ENCODE peak calls at places on chromosome 6, in ten cellular contexts. One of them, this sample, is unnamed.

GRCh38 chr6:56949261-56949660 is 5.6 kb upstream of the BEND6 start:
- DNase-seq in HL-60: no peak
- DNase-seq in NCI-H1694 treated with DMSO at 0.1 percent for 48 hours: no peak
- DNase-seq in T follicular helper cell: no peak
- DNase-seq in spleen: no peak
- DNase-seq in heart right ventricle: no peak
- DNase-seq in A172: no peak
- DNase-seq in caudate nucleus: no peak
- DNase-seq in stimulated activated CD8-positive, alpha-beta memory T cell treated with anti-CD3 and anti-CD28 coated beads, Interleukin-12 subunit alpha, Interleukin-12 subunit beta, amount 100 ng/mL, for 4 hours: no peak
- DNase-seq in stimulated activated CD4-positive, alpha-beta T cell treated with anti-CD3 and anti-CD28 coated beads, Interleukin-1b, Interleukin-23, amount 100 ng/mL, for 1 hour: no peak
- DNase-seq in this sample: no peak

GRCh38 chr6:17448165-17448564 is 54.8 kb downstream of the CAP2 start:
- DNase-seq in T follicular helper cell: no peak
- DNase-seq in spleen: no peak
- DNase-seq in caudate nucleus: no peak
- DNase-seq in stimulated activated CD8-positive, alpha-beta memory T cell treated with anti-CD3 and anti-CD28 coated beads, Interleukin-12 subunit alpha, Interleukin-12 subunit beta, amount 100 ng/mL, for 4 hours: no peak
- DNase-seq in heart right ventricle: no peak
- DNase-seq in A172: no peak
- DNase-seq in HL-60: no peak
- DNase-seq in stimulated activated CD4-positive, alpha-beta T cell treated with anti-CD3 and anti-CD28 coated beads, Interleukin-1b, Interleukin-23, amount 100 ng/mL, for 1 hour: no peak
- DNase-seq in NCI-H1694 treated with DMSO at 0.1 percent for 48 hours: no peak
- DNase-seq in this sample: no peak

GRCh38 chr6:147156799-147157382 is 47.3 kb upstream of the STXBP5 start:
- DNase-seq in NCI-H1694 treated with DMSO at 0.1 percent for 48 hours: no peak
- DNase-seq in stimulated activated CD8-positive, alpha-beta memory T cell treated with anti-CD3 and anti-CD28 coated beads, Interleukin-12 subunit alpha, Interleukin-12 subunit beta, amount 100 ng/mL, for 4 hours: no peak
- DNase-seq in stimulated activated CD4-positive, alpha-beta T cell treated with anti-CD3 and anti-CD28 coated beads, Interleukin-1b, Interleukin-23, amount 100 ng/mL, for 1 hour: no peak
- DNase-seq in HL-60: no peak
- DNase-seq in heart right ventricle: no peak
- DNase-seq in A172: peak
- DNase-seq in T follicular helper cell: no peak
- DNase-seq in spleen: no peak
- DNase-seq in caudate nucleus: no peak
- DNase-seq in this sample: no peak

GRCh38 chr6:169965657-169966311 is 214.4 kb downstream of the ERMARD start:
- DNase-seq in stimulated activated CD8-positive, alpha-beta memory T cell treated with anti-CD3 and anti-CD28 coated beads, Interleukin-12 subunit alpha, Interleukin-12 subunit beta, amount 100 ng/mL, for 4 hours: no peak
- DNase-seq in NCI-H1694 treated with DMSO at 0.1 percent for 48 hours: no peak
- DNase-seq in A172: no peak
- DNase-seq in spleen: peak
- DNase-seq in caudate nucleus: no peak
- DNase-seq in heart right ventricle: peak
- DNase-seq in HL-60: no peak
- DNase-seq in stimulated activated CD4-positive, alpha-beta T cell treated with anti-CD3 and anti-CD28 coated beads, Interleukin-1b, Interleukin-23, amount 100 ng/mL, for 1 hour: no peak
- DNase-seq in T follicular helper cell: no peak
- DNase-seq in this sample: no peak

GRCh38 chr6:19968201-19968600 is 131.0 kb downstream of the ID4 start:
- DNase-seq in A172: no peak
- DNase-seq in stimulated activated CD8-positive, alpha-beta memory T cell treated with anti-CD3 and anti-CD28 coated beads, Interleukin-12 subunit alpha, Interleukin-12 subunit beta, amount 100 ng/mL, for 4 hours: no peak
- DNase-seq in stimulated activated CD4-positive, alpha-beta T cell treated with anti-CD3 and anti-CD28 coated beads, Interleukin-1b, Interleukin-23, amount 100 ng/mL, for 1 hour: no peak
- DNase-seq in NCI-H1694 treated with DMSO at 0.1 percent for 48 hours: no peak
- DNase-seq in caudate nucleus: no peak
- DNase-seq in HL-60: no peak
- DNase-seq in spleen: no peak
- DNase-seq in heart right ventricle: no peak
- DNase-seq in T follicular helper cell: no peak
- DNase-seq in this sample: no peak

GRCh38 chr6:109660526-109660925 is 30.5 kb downstream of the AK9 start:
- DNase-seq in stimulated activated CD8-positive, alpha-beta memory T cell treated with anti-CD3 and anti-CD28 coated beads, Interleukin-12 subunit alpha, Interleukin-12 subunit beta, amount 100 ng/mL, for 4 hours: no peak
- DNase-seq in stimulated activated CD4-positive, alpha-beta T cell treated with anti-CD3 and anti-CD28 coated beads, Interleukin-1b, Interleukin-23, amount 100 ng/mL, for 1 hour: no peak
- DNase-seq in caudate nucleus: no peak
- DNase-seq in A172: peak
- DNase-seq in T follicular helper cell: no peak
- DNase-seq in NCI-H1694 treated with DMSO at 0.1 percent for 48 hours: no peak
- DNase-seq in spleen: no peak
- DNase-seq in heart right ventricle: no peak
- DNase-seq in HL-60: no peak
- DNase-seq in this sample: no peak

GRCh38 chr6:113622254-113622653 is 234.9 kb upstream of the MARCKS start:
- DNase-seq in stimulated activated CD8-positive, alpha-beta memory T cell treated with anti-CD3 and anti-CD28 coated beads, Interleukin-12 subunit alpha, Interleukin-12 subunit beta, amount 100 ng/mL, for 4 hours: no peak
- DNase-seq in A172: no peak
- DNase-seq in heart right ventricle: no peak
- DNase-seq in caudate nucleus: no peak
- DNase-seq in stimulated activated CD4-positive, alpha-beta T cell treated with anti-CD3 and anti-CD28 coated beads, Interleukin-1b, Interleukin-23, amount 100 ng/mL, for 1 hour: no peak
- DNase-seq in spleen: no peak
- DNase-seq in NCI-H1694 treated with DMSO at 0.1 percent for 48 hours: no peak
- DNase-seq in T follicular helper cell: no peak
- DNase-seq in HL-60: no peak
- DNase-seq in this sample: no peak

GRCh38 chr6:145964948-145965366 is 799 bp upstream of the SHPRH start:
- DNase-seq in A172: peak
- DNase-seq in stimulated activated CD4-positive, alpha-beta T cell treated with anti-CD3 and anti-CD28 coated beads, Interleukin-1b, Interleukin-23, amount 100 ng/mL, for 1 hour: no peak
- DNase-seq in spleen: no peak
- DNase-seq in stimulated activated CD8-positive, alpha-beta memory T cell treated with anti-CD3 and anti-CD28 coated beads, Interleukin-12 subunit alpha, Interleukin-12 subunit beta, amount 100 ng/mL, for 4 hours: no peak
- DNase-seq in NCI-H1694 treated with DMSO at 0.1 percent for 48 hours: no peak
- DNase-seq in heart right ventricle: no peak
- DNase-seq in T follicular helper cell: no peak
- DNase-seq in HL-60: peak
- DNase-seq in caudate nucleus: no peak
- DNase-seq in this sample: no peak

GRCh38 chr6:145813285-145814034 is 1.1 kb downstream of the FBXO30 start:
- DNase-seq in A172: peak
- DNase-seq in stimulated activated CD4-positive, alpha-beta T cell treated with anti-CD3 and anti-CD28 coated beads, Interleukin-1b, Interleukin-23, amount 100 ng/mL, for 1 hour: no peak
- DNase-seq in caudate nucleus: no peak
- DNase-seq in spleen: no peak
- DNase-seq in HL-60: no peak
- DNase-seq in NCI-H1694 treated with DMSO at 0.1 percent for 48 hours: peak
- DNase-seq in T follicular helper cell: no peak
- DNase-seq in stimulated activated CD8-positive, alpha-beta memory T cell treated with anti-CD3 and anti-CD28 coated beads, Interleukin-12 subunit alpha, Interleukin-12 subunit beta, amount 100 ng/mL, for 4 hours: no peak
- DNase-seq in heart right ventricle: no peak
- DNase-seq in this sample: no peak

GRCh38 chr6:157219201-157220200 is 103.8 kb downstream of the TMEM242 start:
- DNase-seq in T follicular helper cell: no peak
- DNase-seq in spleen: peak
- DNase-seq in A172: peak
- DNase-seq in stimulated activated CD4-positive, alpha-beta T cell treated with anti-CD3 and anti-CD28 coated beads, Interleukin-1b, Interleukin-23, amount 100 ng/mL, for 1 hour: no peak
- DNase-seq in NCI-H1694 treated with DMSO at 0.1 percent for 48 hours: no peak
- DNase-seq in caudate nucleus: no peak
- DNase-seq in stimulated activated CD8-positive, alpha-beta memory T cell treated with anti-CD3 and anti-CD28 coated beads, Interleukin-12 subunit alpha, Interleukin-12 subunit beta, amount 100 ng/mL, for 4 hours: no peak
- DNase-seq in heart right ventricle: no peak
- DNase-seq in HL-60: no peak
- DNase-seq in this sample: no peak

GRCh38 chr6:30842754-30843610 is 41.3 kb upstream of the DDR1 start:
- DNase-seq in heart right ventricle: no peak
- DNase-seq in NCI-H1694 treated with DMSO at 0.1 percent for 48 hours: no peak
- DNase-seq in T follicular helper cell: no peak
- DNase-seq in spleen: no peak
- DNase-seq in caudate nucleus: no peak
- DNase-seq in A172: no peak
- DNase-seq in stimulated activated CD4-positive, alpha-beta T cell treated with anti-CD3 and anti-CD28 coated beads, Interleukin-1b, Interleukin-23, amount 100 ng/mL, for 1 hour: no peak
- DNase-seq in stimulated activated CD8-positive, alpha-beta memory T cell treated with anti-CD3 and anti-CD28 coated beads, Interleukin-12 subunit alpha, Interleukin-12 subunit beta, amount 100 ng/mL, for 4 hours: no peak
- DNase-seq in HL-60: no peak
- DNase-seq in this sample: no peak

GRCh38 chr6:41634657-41635056 is 3.6 kb upstream of the MDFI start:
- DNase-seq in T follicular helper cell: no peak
- DNase-seq in stimulated activated CD4-positive, alpha-beta T cell treated with anti-CD3 and anti-CD28 coated beads, Interleukin-1b, Interleukin-23, amount 100 ng/mL, for 1 hour: no peak
- DNase-seq in stimulated activated CD8-positive, alpha-beta memory T cell treated with anti-CD3 and anti-CD28 coated beads, Interleukin-12 subunit alpha, Interleukin-12 subunit beta, amount 100 ng/mL, for 4 hours: no peak
- DNase-seq in HL-60: no peak
- DNase-seq in spleen: peak
- DNase-seq in NCI-H1694 treated with DMSO at 0.1 percent for 48 hours: no peak
- DNase-seq in caudate nucleus: peak
- DNase-seq in A172: no peak
- DNase-seq in heart right ventricle: no peak
- DNase-seq in this sample: no peak

GRCh38 chr6:111789593-111789992 is 83.7 kb downstream of the FYN start:
- DNase-seq in caudate nucleus: no peak
- DNase-seq in stimulated activated CD4-positive, alpha-beta T cell treated with anti-CD3 and anti-CD28 coated beads, Interleukin-1b, Interleukin-23, amount 100 ng/mL, for 1 hour: no peak
- DNase-seq in A172: no peak
- DNase-seq in heart right ventricle: no peak
- DNase-seq in T follicular helper cell: no peak
- DNase-seq in spleen: no peak
- DNase-seq in NCI-H1694 treated with DMSO at 0.1 percent for 48 hours: no peak
- DNase-seq in stimulated activated CD8-positive, alpha-beta memory T cell treated with anti-CD3 and anti-CD28 coated beads, Interleukin-12 subunit alpha, Interleukin-12 subunit beta, amount 100 ng/mL, for 4 hours: no peak
- DNase-seq in HL-60: no peak
- DNase-seq in this sample: no peak

GRCh38 chr6:158029668-158030230 is 48.1 kb downstream of the SYNJ2 start:
- DNase-seq in T follicular helper cell: no peak
- DNase-seq in heart right ventricle: no peak
- DNase-seq in caudate nucleus: no peak
- DNase-seq in A172: no peak
- DNase-seq in stimulated activated CD4-positive, alpha-beta T cell treated with anti-CD3 and anti-CD28 coated beads, Interleukin-1b, Interleukin-23, amount 100 ng/mL, for 1 hour: no peak
- DNase-seq in spleen: peak
- DNase-seq in NCI-H1694 treated with DMSO at 0.1 percent for 48 hours: no peak
- DNase-seq in stimulated activated CD8-positive, alpha-beta memory T cell treated with anti-CD3 and anti-CD28 coated beads, Interleukin-12 subunit alpha, Interleukin-12 subunit beta, amount 100 ng/mL, for 4 hours: no peak
- DNase-seq in HL-60: no peak
- DNase-seq in this sample: no peak

GRCh38 chr6:40328376-40328987 is 258.7 kb downstream of the LRFN2 start:
- DNase-seq in A172: peak
- DNase-seq in stimulated activated CD8-positive, alpha-beta memory T cell treated with anti-CD3 and anti-CD28 coated beads, Interleukin-12 subunit alpha, Interleukin-12 subunit beta, amount 100 ng/mL, for 4 hours: no peak
- DNase-seq in caudate nucleus: no peak
- DNase-seq in stimulated activated CD4-positive, alpha-beta T cell treated with anti-CD3 and anti-CD28 coated beads, Interleukin-1b, Interleukin-23, amount 100 ng/mL, for 1 hour: no peak
- DNase-seq in HL-60: no peak
- DNase-seq in spleen: no peak
- DNase-seq in T follicular helper cell: no peak
- DNase-seq in heart right ventricle: no peak
- DNase-seq in NCI-H1694 treated with DMSO at 0.1 percent for 48 hours: peak
- DNase-seq in this sample: no peak

GRCh38 chr6:136860043-136860442 is 37.7 kb downstream of the PEX7 start:
- DNase-seq in HL-60: no peak
- DNase-seq in spleen: no peak
- DNase-seq in NCI-H1694 treated with DMSO at 0.1 percent for 48 hours: no peak
- DNase-seq in caudate nucleus: no peak
- DNase-seq in heart right ventricle: no peak
- DNase-seq in stimulated activated CD8-positive, alpha-beta memory T cell treated with anti-CD3 and anti-CD28 coated beads, Interleukin-12 subunit alpha, Interleukin-12 subunit beta, amount 100 ng/mL, for 4 hours: no peak
- DNase-seq in stimulated activated CD4-positive, alpha-beta T cell treated with anti-CD3 and anti-CD28 coated beads, Interleukin-1b, Interleukin-23, amount 100 ng/mL, for 1 hour: no peak
- DNase-seq in T follicular helper cell: no peak
- DNase-seq in A172: no peak
- DNase-seq in this sample: no peak

GRCh38 chr6:33620584-33621395 is at the start of gene ITPR3:
- DNase-seq in T follicular helper cell: peak
- DNase-seq in A172: peak
- DNase-seq in heart right ventricle: peak
- DNase-seq in stimulated activated CD4-positive, alpha-beta T cell treated with anti-CD3 and anti-CD28 coated beads, Interleukin-1b, Interleukin-23, amount 100 ng/mL, for 1 hour: peak
- DNase-seq in HL-60: peak
- DNase-seq in stimulated activated CD8-positive, alpha-beta memory T cell treated with anti-CD3 and anti-CD28 coated beads, Interleukin-12 subunit alpha, Interleukin-12 subunit beta, amount 100 ng/mL, for 4 hours: peak
- DNase-seq in NCI-H1694 treated with DMSO at 0.1 percent for 48 hours: no peak
- DNase-seq in spleen: peak
- DNase-seq in caudate nucleus: no peak
- DNase-seq in this sample: peak